ENCODE peak calls at places on chromosomes 3 and 15, in eight cellular contexts. One of them, this sample, is unnamed.

GRCh38 chr3:20561166-20561565 is 375.2 kb upstream of the SGO1 start:
- DNase-seq in neural progenitor cell: no peak
- DNase-seq in GM04504: no peak
- DNase-seq in left ventricle myocardium inferior: no peak
- DNase-seq in KG1: no peak
- DNase-seq in Right ventricle myocardium superior: no peak
- DNase-seq in nucleus accumbens: no peak
- DNase-seq in NCI-H774: no peak
- DNase-seq in this sample: no peak

GRCh38 chr3:114389156-114389555 is 95.3 kb downstream of the TIGIT start:
- DNase-seq in neural progenitor cell: no peak
- DNase-seq in GM04504: no peak
- DNase-seq in left ventricle myocardium inferior: no peak
- DNase-seq in KG1: no peak
- DNase-seq in Right ventricle myocardium superior: no peak
- DNase-seq in nucleus accumbens: no peak
- DNase-seq in NCI-H774: no peak
- DNase-seq in this sample: no peak

GRCh38 chr15:55916666-55917409 is 76.6 kb downstream of the NEDD4 start:
- DNase-seq in neural progenitor cell: peak
- DNase-seq in GM04504: peak
- DNase-seq in left ventricle myocardium inferior: no peak
- DNase-seq in KG1: no peak
- DNase-seq in Right ventricle myocardium superior: no peak
- DNase-seq in nucleus accumbens: peak
- DNase-seq in NCI-H774: no peak
- DNase-seq in this sample: no peak

GRCh38 chr3:15979900-15980299 is 182.1 kb upstream of the ANKRD28 start:
- DNase-seq in neural progenitor cell: no peak
- DNase-seq in GM04504: no peak
- DNase-seq in left ventricle myocardium inferior: no peak
- DNase-seq in KG1: no peak
- DNase-seq in Right ventricle myocardium superior: no peak
- DNase-seq in nucleus accumbens: no peak
- DNase-seq in NCI-H774: no peak
- DNase-seq in this sample: no peak

GRCh38 chr3:10352146-10352911 is 31.4 kb upstream of the SEC13 start:
- DNase-seq in neural progenitor cell: no peak
- DNase-seq in GM04504: no peak
- DNase-seq in left ventricle myocardium inferior: no peak
- DNase-seq in KG1: no peak
- DNase-seq in Right ventricle myocardium superior: peak
- DNase-seq in nucleus accumbens: no peak
- DNase-seq in NCI-H774: no peak
- DNase-seq in this sample: no peak

GRCh38 chr3:171261487-171261886 is 198.7 kb downstream of the TNIK start:
- DNase-seq in neural progenitor cell: no peak
- DNase-seq in GM04504: no peak
- DNase-seq in left ventricle myocardium inferior: no peak
- DNase-seq in KG1: no peak
- DNase-seq in Right ventricle myocardium superior: no peak
- DNase-seq in nucleus accumbens: no peak
- DNase-seq in NCI-H774: peak
- DNase-seq in this sample: no peak

GRCh38 chr3:39189648-39190269 is 2.6 kb downstream of the XIRP1 start:
- DNase-seq in neural progenitor cell: peak
- DNase-seq in GM04504: no peak
- DNase-seq in left ventricle myocardium inferior: no peak
- DNase-seq in KG1: peak
- DNase-seq in Right ventricle myocardium superior: no peak
- DNase-seq in nucleus accumbens: peak
- DNase-seq in NCI-H774: peak
- DNase-seq in this sample: no peak

GRCh38 chr3:183410280-183410679 is 18.1 kb downstream of the MCF2L2 start:
- DNase-seq in neural progenitor cell: no peak
- DNase-seq in GM04504: no peak
- DNase-seq in left ventricle myocardium inferior: no peak
- DNase-seq in KG1: no peak
- DNase-seq in Right ventricle myocardium superior: no peak
- DNase-seq in nucleus accumbens: no peak
- DNase-seq in NCI-H774: no peak
- DNase-seq in this sample: no peak

GRCh38 chr3:48472673-48472922 is 26.1 kb downstream of the ATRIP start:
- DNase-seq in neural progenitor cell: no peak
- DNase-seq in GM04504: peak
- DNase-seq in left ventricle myocardium inferior: no peak
- DNase-seq in KG1: no peak
- DNase-seq in Right ventricle myocardium superior: peak
- DNase-seq in nucleus accumbens: no peak
- DNase-seq in NCI-H774: no peak
- DNase-seq in this sample: no peak

GRCh38 chr3:109050591-109051167 is 67.3 kb downstream of the MORC1 start:
- DNase-seq in neural progenitor cell: peak
- DNase-seq in GM04504: no peak
- DNase-seq in left ventricle myocardium inferior: no peak
- DNase-seq in KG1: peak
- DNase-seq in Right ventricle myocardium superior: no peak
- DNase-seq in nucleus accumbens: no peak
- DNase-seq in NCI-H774: no peak
- DNase-seq in this sample: no peak

GRCh38 chr3:159340877-159341500 is 539.1 kb downstream of the MFSD1 start:
- DNase-seq in neural progenitor cell: no peak
- DNase-seq in GM04504: no peak
- DNase-seq in left ventricle myocardium inferior: no peak
- DNase-seq in KG1: no peak
- DNase-seq in Right ventricle myocardium superior: no peak
- DNase-seq in nucleus accumbens: no peak
- DNase-seq in NCI-H774: no peak
- DNase-seq in this sample: no peak

GRCh38 chr3:100256724-100257123 is 4.1 kb upstream of the TBC1D23 start:
- DNase-seq in neural progenitor cell: peak
- DNase-seq in GM04504: peak
- DNase-seq in left ventricle myocardium inferior: no peak
- DNase-seq in KG1: no peak
- DNase-seq in Right ventricle myocardium superior: no peak
- DNase-seq in nucleus accumbens: no peak
- DNase-seq in NCI-H774: no peak
- DNase-seq in this sample: no peak

GRCh38 chr15:68447976-68448755 is 16.2 kb upstream of the ITGA11 start:
- DNase-seq in neural progenitor cell: no peak
- DNase-seq in GM04504: no peak
- DNase-seq in left ventricle myocardium inferior: no peak
- DNase-seq in KG1: no peak
- DNase-seq in Right ventricle myocardium superior: no peak
- DNase-seq in nucleus accumbens: no peak
- DNase-seq in NCI-H774: no peak
- DNase-seq in this sample: no peak

GRCh38 chr3:42654331-42655201 is 1.1 kb downstream of the ZBTB47 start:
- DNase-seq in neural progenitor cell: peak
- DNase-seq in GM04504: peak
- DNase-seq in left ventricle myocardium inferior: peak
- DNase-seq in KG1: no peak
- DNase-seq in Right ventricle myocardium superior: peak
- DNase-seq in nucleus accumbens: peak
- DNase-seq in NCI-H774: no peak
- DNase-seq in this sample: no peak

GRCh38 chr3:198018416-198018815 is 58.4 kb downstream of the LMLN start:
- DNase-seq in neural progenitor cell: no peak
- DNase-seq in GM04504: no peak
- DNase-seq in left ventricle myocardium inferior: no peak
- DNase-seq in KG1: no peak
- DNase-seq in Right ventricle myocardium superior: no peak
- DNase-seq in nucleus accumbens: no peak
- DNase-seq in NCI-H774: no peak
- DNase-seq in this sample: no peak

GRCh38 chr3:127457746-127458145 is 132.8 kb downstream of the TPRA1 start:
- DNase-seq in neural progenitor cell: no peak
- DNase-seq in GM04504: no peak
- DNase-seq in left ventricle myocardium inferior: no peak
- DNase-seq in KG1: no peak
- DNase-seq in Right ventricle myocardium superior: no peak
- DNase-seq in nucleus accumbens: no peak
- DNase-seq in NCI-H774: no peak
- DNase-seq in this sample: no peak

GRCh38 chr3:67018105-67018788 is 20.1 kb downstream of the KBTBD8 start:
- DNase-seq in neural progenitor cell: no peak
- DNase-seq in GM04504: no peak
- DNase-seq in left ventricle myocardium inferior: peak
- DNase-seq in KG1: peak
- DNase-seq in Right ventricle myocardium superior: peak
- DNase-seq in nucleus accumbens: no peak
- DNase-seq in NCI-H774: no peak
- DNase-seq in this sample: no peak

GRCh38 chr3:71210257-71211002 is 373.1 kb downstream of the FOXP1 start:
- DNase-seq in neural progenitor cell: no peak
- DNase-seq in GM04504: no peak
- DNase-seq in left ventricle myocardium inferior: no peak
- DNase-seq in KG1: no peak
- DNase-seq in Right ventricle myocardium superior: no peak
- DNase-seq in nucleus accumbens: no peak
- DNase-seq in NCI-H774: no peak
- DNase-seq in this sample: no peak

GRCh38 chr3:42175841-42176240 is 84.7 kb downstream of the TRAK1 start:
- DNase-seq in neural progenitor cell: peak
- DNase-seq in GM04504: no peak
- DNase-seq in left ventricle myocardium inferior: no peak
- DNase-seq in KG1: no peak
- DNase-seq in Right ventricle myocardium superior: no peak
- DNase-seq in nucleus accumbens: no peak
- DNase-seq in NCI-H774: no peak
- DNase-seq in this sample: no peak

GRCh38 chr3:23959147-23959900 is 14.2 kb downstream of the NR1D2 start:
- DNase-seq in neural progenitor cell: no peak
- DNase-seq in GM04504: no peak
- DNase-seq in left ventricle myocardium inferior: no peak
- DNase-seq in KG1: no peak
- DNase-seq in Right ventricle myocardium superior: no peak
- DNase-seq in nucleus accumbens: no peak
- DNase-seq in NCI-H774: no peak
- DNase-seq in this sample: no peak

GRCh38 chr3:182810574-182811268 is 17.4 kb downstream of the ATP11B start:
- DNase-seq in neural progenitor cell: no peak
- DNase-seq in GM04504: no peak
- DNase-seq in left ventricle myocardium inferior: no peak
- DNase-seq in KG1: no peak
- DNase-seq in Right ventricle myocardium superior: no peak
- DNase-seq in nucleus accumbens: no peak
- DNase-seq in NCI-H774: no peak
- DNase-seq in this sample: no peak

GRCh38 chr15:76381366-76381765 is 44.8 kb downstream of the ISL2 start:
- DNase-seq in neural progenitor cell: no peak
- DNase-seq in GM04504: no peak
- DNase-seq in left ventricle myocardium inferior: no peak
- DNase-seq in KG1: no peak
- DNase-seq in Right ventricle myocardium superior: no peak
- DNase-seq in nucleus accumbens: no peak
- DNase-seq in NCI-H774: no peak
- DNase-seq in this sample: no peak

This sample was measured in NCI-H2107.